ENCODE peak calls at places on chromosomes 6 and 20, in four cellular contexts. D, N, Y and S are unnamed samples.

GRCh38 chr20:15784020-15784419 is 789.2 kb downstream of the KIF16B start:
- DNase-seq in D (no peak), N (no peak), Y (no peak), S (no peak)

GRCh38 chr6:56226946-56227879 is 20.2 kb downstream of the COL21A1 start:
- DNase-seq in D (no peak), N (no peak), Y (no peak), S (no peak)

GRCh38 chr6:168247456-168248147 is 72.0 kb downstream of the DACT2 start:
- DNase-seq in D (no peak), N (no peak), Y (peak), S (no peak)

GRCh38 chr6:39980839-39981580 is 46.7 kb upstream of the MOCS1 start:
- DNase-seq in D (no peak), N (no peak), Y (no peak), S (no peak)

GRCh38 chr6:129493396-129493902 is 216.5 kb downstream of the ARHGAP18 start:
- DNase-seq in D (no peak), N (no peak), Y (no peak), S (no peak)

GRCh38 chr6:150395388-150396009 is 26.7 kb downstream of the IYD start:
- DNase-seq in D (no peak), N (no peak), Y (no peak), S (no peak)

GRCh38 chr6:113293106-113293505 is 564.0 kb upstream of the MARCKS start:
- DNase-seq in D (no peak), N (no peak), Y (no peak), S (no peak)

GRCh38 chr20:2210646-2211556 is 84.9 kb upstream of the TGM3 start:
- DNase-seq in D (no peak), N (no peak), Y (no peak), S (no peak)

GRCh38 chr6:108145639-108146038 is 20.2 kb upstream of the NR2E1 start:
- DNase-seq in D (no peak), N (no peak), Y (no peak), S (no peak)

GRCh38 chr20:20457392-20458126 is 89.7 kb downstream of the INSM1 start:
- DNase-seq in D (no peak), N (no peak), Y (no peak), S (no peak)

GRCh38 chr6:79949235-79949634 is 1.9 kb upstream of the ELOVL4 start:
- DNase-seq in D (no peak), N (peak), Y (no peak), S (no peak)

GRCh38 chr6:110412258-110412839 is 3.0 kb downstream of the DDO start:
- DNase-seq in D (no peak), N (no peak), Y (no peak), S (no peak)

GRCh38 chr20:49360242-49360968 is 82.5 kb upstream of the ZNFX1 start:
- DNase-seq in D (no peak), N (no peak), Y (no peak), S (no peak)

GRCh38 chr6:89433637-89434499 is 916 bp downstream of the ANKRD6 start:
- DNase-seq in D (peak), N (peak), Y (peak), S (no peak)

GRCh38 chr6:30678964-30679726 is 6.3 kb upstream of the DHX16 start:
- DNase-seq in D (peak), N (peak), Y (peak), S (peak)

GRCh38 chr20:50308166-50308512 is 117.5 kb downstream of the CEBPB start:
- DNase-seq in D (no peak), N (no peak), Y (no peak), S (no peak)

GRCh38 chr20:61959301-61959700 is 106.4 kb downstream of the TAF4 start:
- DNase-seq in D (no peak), N (no peak), Y (peak), S (peak)

GRCh38 chr6:88856566-88856965 is 106.9 kb downstream of the RNGTT start:
- DNase-seq in D (no peak), N (no peak), Y (no peak), S (no peak)

GRCh38 chr6:167129588-167129987 is 6.7 kb downstream of the CCR6 start:
- DNase-seq in D (no peak), N (no peak), Y (no peak), S (no peak)

GRCh38 chr6:157410088-157410487 is 29.1 kb downstream of the ZDHHC14 start:
- DNase-seq in D (no peak), N (no peak), Y (no peak), S (no peak)

GRCh38 chr6:34334796-34335416 is 57.6 kb downstream of the NUDT3 start:
- DNase-seq in D (no peak), N (no peak), Y (no peak), S (no peak)

GRCh38 chr6:38567436-38567835 is 72.3 kb downstream of the BTBD9 start:
- DNase-seq in D (no peak), N (no peak), Y (no peak), S (no peak)

GRCh38 chr20:3995067-3995748 is 20.1 kb downstream of the RNF24 start:
- DNase-seq in D (no peak), N (no peak), Y (no peak), S (no peak)

GRCh38 chr6:41451039-41451438 is 95.1 kb upstream of the FOXP4 start:
- DNase-seq in D (no peak), N (no peak), Y (no peak), S (no peak)

GRCh38 chr6:138162104-138162946 is 586 bp downstream of the ARFGEF3 start:
- DNase-seq in D (no peak), N (no peak), Y (peak), S (no peak)

GRCh38 chr6:101266063-101266462 is 127.4 kb upstream of the GRIK2 start:
- DNase-seq in D (no peak), N (no peak), Y (no peak), S (no peak)

DNA sequence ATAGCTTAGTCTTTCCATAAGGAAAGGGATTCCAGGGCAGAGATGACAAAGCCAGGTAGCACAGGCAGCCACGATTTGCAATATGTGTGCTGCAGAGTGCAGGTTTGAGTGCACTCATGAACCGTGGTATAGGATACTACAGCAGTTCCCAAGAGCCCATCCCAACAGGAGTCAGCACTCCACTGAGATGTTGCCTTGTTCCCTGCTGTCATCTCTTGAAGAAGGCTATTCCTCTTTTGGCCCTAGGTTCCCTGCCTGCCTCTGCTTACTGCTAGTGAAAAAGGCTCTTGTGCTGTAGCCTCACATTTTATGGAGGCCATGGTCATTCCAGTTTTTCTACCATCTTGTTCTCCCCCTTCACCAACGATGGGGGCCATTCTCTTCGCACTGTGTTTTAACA is 40.2 kb downstream of the RALY start:
- DNase-seq in D (no peak), N (no peak), Y (no peak), S (no peak)
- TF ChIP-seq CTCF in D (no peak), N (no peak), Y (no peak), S (no peak)

DNA sequence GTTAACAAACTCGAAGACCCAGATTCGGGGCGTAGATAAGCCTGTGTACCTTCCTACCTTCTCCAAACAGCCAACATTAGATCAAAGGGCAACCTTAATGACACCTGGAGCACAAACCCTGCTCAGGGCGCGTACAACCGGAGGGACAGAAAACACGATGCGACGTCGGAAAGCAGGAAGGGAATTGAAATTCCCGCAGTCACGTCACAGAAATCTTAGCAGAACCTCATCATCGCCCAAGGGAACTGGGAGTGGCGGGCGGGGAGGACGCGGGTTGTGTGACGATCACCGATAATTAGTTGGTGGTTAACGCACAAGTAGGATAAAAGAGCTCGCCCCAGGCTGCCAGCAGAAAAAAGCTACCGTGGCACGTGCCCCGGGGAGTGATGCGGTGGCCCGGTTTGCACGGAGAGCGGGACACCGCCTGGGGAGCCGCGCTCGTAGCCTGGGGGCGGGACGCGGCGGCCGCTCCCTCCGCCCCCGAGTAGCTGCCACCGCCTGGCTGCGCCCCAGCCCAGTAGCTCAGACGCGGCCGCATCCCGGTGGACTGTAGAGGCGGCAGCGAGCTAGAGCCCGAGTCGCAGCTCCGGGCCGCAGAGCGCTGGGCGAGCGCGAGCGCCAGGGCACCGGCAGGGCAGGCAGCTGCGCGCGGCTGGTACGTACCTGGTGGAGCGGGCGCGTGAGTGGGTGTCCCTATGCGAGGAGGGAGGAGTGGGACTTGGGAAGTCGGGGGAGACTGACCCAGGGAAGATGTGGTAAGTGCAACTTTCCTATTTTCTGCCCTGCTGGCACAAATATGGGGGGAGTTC is at the start of gene PKIB:
- DNase-seq in D (peak), N (peak), Y (peak), S (peak)
- TF ChIP-seq CTCF in D (no peak), N (no peak), Y (peak), S (peak)

DNA sequence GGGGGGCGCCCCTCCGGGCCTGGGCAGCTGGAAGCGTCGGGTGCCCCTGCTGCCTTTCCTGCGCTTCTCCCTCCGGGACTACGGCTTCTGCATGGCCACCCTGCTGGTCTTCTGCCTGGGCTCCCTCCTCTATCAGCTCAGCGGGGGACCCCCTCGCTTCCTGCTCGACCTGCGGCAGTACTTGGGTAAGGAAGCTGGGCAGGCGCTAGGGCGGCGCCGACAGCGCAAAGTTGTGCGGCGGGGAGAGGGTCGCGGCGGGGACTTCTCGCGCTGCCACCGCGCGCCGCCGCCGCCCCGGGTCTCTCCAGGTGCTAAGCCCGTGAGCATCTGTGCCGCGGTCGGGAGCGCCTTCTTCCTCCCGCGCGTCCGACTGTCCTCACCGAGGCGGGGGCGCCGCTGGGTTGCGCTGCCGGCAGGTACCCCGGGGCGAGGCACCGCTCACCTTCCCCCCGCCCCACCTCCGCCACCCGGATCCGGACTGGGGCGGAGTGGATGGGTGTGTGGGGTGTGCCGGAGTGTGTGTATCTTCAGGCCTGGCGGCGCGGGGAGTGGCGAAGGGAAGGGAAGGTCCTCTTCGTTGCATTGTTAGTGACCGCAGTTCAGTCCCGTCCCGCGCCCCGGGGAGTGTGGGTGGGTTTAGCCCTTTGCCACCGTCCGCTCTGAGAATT is 797 bp downstream of the UST start:
- DNase-seq in D (peak), N (peak), Y (peak), S (peak)
- TF ChIP-seq CTCF in D (no peak), N (no peak), Y (no peak), S (no peak)

DNA sequence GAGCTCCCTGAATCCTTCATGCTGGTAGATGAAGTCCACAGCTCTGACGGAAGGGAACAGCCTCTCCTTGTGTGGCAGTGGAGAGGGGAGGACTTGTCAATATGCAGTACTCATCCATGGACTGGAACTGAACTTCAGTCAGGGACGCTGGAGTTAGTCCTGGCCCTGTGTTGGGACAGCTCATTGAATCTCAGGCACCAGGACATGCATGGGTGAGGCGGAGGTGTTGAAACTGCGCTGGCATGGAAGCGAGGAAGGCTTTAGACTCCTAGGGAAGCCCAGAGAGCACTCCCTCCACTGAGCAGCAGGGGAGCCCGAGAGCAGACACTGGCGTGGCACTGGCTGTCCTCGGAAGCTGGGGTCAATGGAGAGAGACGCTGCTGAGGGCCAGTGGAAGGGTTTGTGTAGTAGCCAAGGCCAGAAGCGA is 161.3 kb upstream of the GGTLC1 start:
- DNase-seq in D (no peak), N (no peak), Y (no peak), S (no peak)
- TF ChIP-seq CTCF in D (no peak), N (no peak), Y (peak), S (peak)